ENCODE peak calls at places on chromosomes 11 and 22, in four cellular contexts. M, C, U and I are unnamed samples.
A peak's percentile ranks its signal among the peaks of the same experiment; 100 is the strongest.

GRCh38 chr11:64858467-64859401 is 14.3 kb upstream of the CDC42BPG start:
- DNase-seq in M (no peak), C (no peak), U (no peak), I (no peak)

GRCh38 chr11:62394825-62395538 is 23.9 kb upstream of the SCGB1A1 start:
- DNase-seq in M (peak; percentile 80), C (peak; percentile 71), U (peak; percentile 89), I (peak; percentile 86)

GRCh38 chr22:35308480-35308945 is 8.8 kb downstream of the TOM1 start:
- DNase-seq in M (no peak), C (no peak), U (no peak), I (no peak)

GRCh38 chr11:3882671-3883070 is 27.2 kb downstream of the STIM1 start:
- DNase-seq in M (no peak), C (no peak), U (no peak), I (no peak)

GRCh38 chr11:121067453-121067852 is 33.6 kb upstream of the TECTA start:
- DNase-seq in M (peak; percentile 70), C (peak; percentile 97), U (no peak), I (peak; percentile 19)

GRCh38 chr11:12950681-12951080 is 58.4 kb upstream of the RASSF10 start:
- DNase-seq in M (peak; percentile 43), C (no peak), U (no peak), I (peak; percentile 8)

GRCh38 chr11:75597636-75598035 is 35.6 kb downstream of the SERPINH1 start:
- DNase-seq in M (no peak), C (peak; percentile 36), U (peak; percentile 88), I (peak; percentile 36)

GRCh38 chr11:78228467-78228866 is 39.7 kb downstream of the USP35 start:
- DNase-seq in M (peak; percentile 55), C (peak; percentile 65), U (peak; percentile 84), I (peak; percentile 54)

GRCh38 chr22:44640618-44641155 is 61.3 kb upstream of the PRR5 start:
- DNase-seq in M (no peak), C (no peak), U (no peak), I (no peak)

GRCh38 chr11:122235615-122236014 is 119.6 kb upstream of the BLID start:
- DNase-seq in M (peak; percentile 96), C (no peak), U (no peak), I (peak; percentile 94)

GRCh38 chr22:19629331-19629719 is 85.0 kb upstream of the SEPTIN5 start:
- DNase-seq in M (no peak), C (no peak), U (no peak), I (no peak)

GRCh38 chr22:39476664-39477063 is 19.9 kb downstream of the MGAT3 start:
- DNase-seq in M (no peak), C (no peak), U (no peak), I (no peak)

GRCh38 chr11:41533761-41534160 is 74.3 kb upstream of the LRRC4C start:
- DNase-seq in M (no peak), C (no peak), U (no peak), I (no peak)

GRCh38 chr11:4197112-4197511 is 102.5 kb downstream of the RRM1 start:
- DNase-seq in M (no peak), C (no peak), U (no peak), I (no peak)

GRCh38 chr22:50017701-50018224 is 5.2 kb upstream of the IL17REL start:
- DNase-seq in M (no peak), C (no peak), U (no peak), I (no peak)

GRCh38 chr22:49999063-49999900 is 13.3 kb downstream of the IL17REL start:
- DNase-seq in M (no peak), C (no peak), U (peak; percentile 80), I (peak; percentile 10)

GRCh38 chr11:14144905-14145304 is 182.4 kb downstream of the SPON1 start:
- DNase-seq in M (no peak), C (no peak), U (no peak), I (no peak)

GRCh38 chr11:2507945-2508749 is 63.3 kb downstream of the KCNQ1 start:
- DNase-seq in M (no peak), C (no peak), U (no peak), I (no peak)

GRCh38 chr11:111561801-111562325 is 21.3 kb downstream of the LAYN start:
- DNase-seq in M (peak; percentile 86), C (peak; percentile 63), U (peak; percentile 67), I (peak; percentile 63)

GRCh38 chr11:67489203-67489859 is 6.5 kb downstream of the AIP start:
- DNase-seq in M (no peak), C (no peak), U (no peak), I (no peak)

DNA sequence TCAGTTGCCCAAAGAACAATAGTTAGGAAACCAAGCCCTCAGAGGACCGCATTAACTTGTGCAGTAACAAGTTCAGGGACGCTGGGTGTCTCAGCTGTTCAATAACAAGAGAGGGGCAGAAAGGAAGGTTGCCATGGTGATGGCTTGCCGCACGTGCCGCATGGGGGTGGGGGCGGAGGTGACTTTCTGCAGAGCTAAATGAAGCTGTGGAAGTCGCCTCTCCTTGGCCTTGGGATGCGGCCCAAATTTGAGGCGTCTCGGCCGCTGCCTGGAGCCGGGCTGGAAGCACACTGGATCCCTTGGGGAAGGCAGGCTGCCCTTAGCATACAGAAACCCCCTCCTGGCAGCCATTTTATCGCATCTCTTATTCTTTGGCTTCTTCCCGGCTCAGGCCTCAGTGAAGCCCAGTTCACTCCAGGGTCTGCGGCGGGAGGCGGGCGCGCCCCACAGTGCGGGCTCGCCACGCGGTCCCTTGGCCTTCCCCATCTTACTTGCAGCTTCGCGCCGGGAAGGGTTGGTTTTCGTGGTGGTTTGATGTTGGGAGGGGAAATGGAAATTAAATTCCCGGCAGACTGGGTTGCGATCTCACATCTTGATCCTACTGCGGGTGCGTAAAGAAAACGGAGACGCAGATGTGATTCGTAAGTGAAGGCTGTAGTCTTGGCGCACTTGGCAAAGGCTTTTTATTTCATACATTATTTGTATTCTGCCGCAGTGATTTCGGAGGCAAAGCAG is 94.3 kb downstream of the SLC17A6 start:
- DNase-seq in M (peak; percentile 24), C (no peak), U (peak; percentile 92), I (no peak)
- H3K4me2 ChIP-seq in M (peak overlapping the region; percentile 70), C (no peak overlapping the region), U (peak overlapping the region; percentile 86), I (no peak overlapping the region)

GRCh38 chr11:118933486-118933885 is 7.8 kb upstream of the BCL9L start:
- DNase-seq in M (peak; percentile 16), C (no peak), U (no peak), I (peak; percentile 13)

GRCh38 chr11:118938491-118939411 is 13.0 kb upstream of the BCL9L start:
- DNase-seq in M (peak; percentile 74), C (peak; percentile 72), U (no peak), I (peak; percentile 72)

GRCh38 chr11:118939412-118939915 is 13.7 kb upstream of the BCL9L start:
- DNase-seq in M (no peak), C (no peak), U (no peak), I (no peak)

GRCh38 chr11:118931576-118931975 is 5.8 kb upstream of the BCL9L start:
- DNase-seq in M (no peak), C (no peak), U (no peak), I (no peak)

GRCh38 chr11:118935381-118935780 is 9.7 kb upstream of the BCL9L start:
- DNase-seq in M (no peak), C (no peak), U (no peak), I (no peak)
- H3K4me2 ChIP-seq in M (no peak overlapping the region), C (no peak overlapping the region), U (no peak overlapping the region), I (no peak overlapping the region)

DNA sequence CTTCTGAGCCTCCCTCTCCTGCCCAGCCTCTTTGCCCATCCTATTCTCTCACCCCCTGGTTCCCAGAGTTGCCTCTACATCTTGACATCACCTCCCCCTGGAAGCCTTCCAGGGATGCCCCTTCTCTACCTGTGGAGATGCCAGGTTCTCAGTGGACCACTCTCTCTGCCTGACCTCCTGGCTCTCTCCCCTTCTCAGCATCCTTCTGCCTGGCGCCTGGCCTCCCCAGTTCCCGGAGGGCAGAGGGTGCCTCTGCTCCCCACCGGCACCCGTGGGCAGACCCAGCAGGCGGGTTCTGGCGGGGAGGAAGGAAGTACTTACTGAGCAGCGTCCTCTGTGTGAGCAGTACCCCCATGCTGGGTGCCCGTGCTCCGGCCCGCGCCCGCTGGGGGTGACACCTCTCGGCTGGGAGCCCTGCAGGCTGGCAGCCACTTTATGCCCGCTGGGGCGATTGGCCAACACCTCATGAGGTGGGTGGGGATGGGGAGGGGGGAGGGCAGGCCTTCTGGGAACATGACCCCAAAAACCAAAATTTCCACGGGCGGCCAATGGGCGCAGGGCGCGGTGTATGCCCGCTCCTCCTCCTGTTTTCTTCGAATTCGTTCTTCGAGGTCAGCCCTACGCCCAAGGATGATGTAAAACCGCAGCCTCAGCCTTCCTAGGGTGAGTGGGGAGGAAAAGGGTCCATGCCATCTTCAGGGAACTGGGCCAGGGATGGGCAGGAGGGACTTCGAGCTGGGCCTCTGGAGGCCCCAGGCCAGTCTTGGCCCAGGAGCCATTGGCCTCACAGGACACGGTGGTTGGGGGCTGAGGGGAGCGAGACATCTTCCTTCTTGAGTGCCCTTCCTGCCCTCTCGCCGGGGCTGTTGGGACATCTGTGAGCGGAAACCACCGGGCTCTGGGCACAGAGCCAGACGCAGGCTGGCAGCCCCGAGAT is at the start of gene OSM:
- DNase-seq in M (no peak), C (no peak), U (no peak), I (no peak)
- H3K4me2 ChIP-seq in M (no peak within 1 kb of the TSS), C (no peak within 1 kb of the TSS), U (no peak within 1 kb of the TSS), I (no peak within 1 kb of the TSS)

GRCh38 chr22:42863349-42863911 is 6.4 kb upstream of the ARFGAP3 start:
- DNase-seq in M (peak; percentile 88), C (no peak), U (no peak), I (peak; percentile 80)
- H3K4me2 ChIP-seq in M (peak overlapping the region; percentile 83), C (no peak overlapping the region), U (no peak overlapping the region), I (no peak overlapping the region)